ENCODE peak calls at places on chromosomes 13 and 19, in five cellular contexts. V is uterus; Y is CD4-positive, alpha-beta T cell; B is breast epithelium; A is tibial nerve. O is an unnamed sample. For H3K9me3, the result is how much of the 10 kb centered on the place peaks cover.

GRCh38 chr13:110597041-110597689 is 18.2 kb upstream of the NAXD start:
- DNase-seq in B (no peak), Y (no peak), V (no peak), A (no peak), O (no peak)

GRCh38 chr19:44677019-44677809 is 5.9 kb downstream of the CEACAM19 start:
- DNase-seq in Y (no peak), B (no peak), V (no peak), A (no peak), O (no peak)

GRCh38 chr19:17220207-17220758 is 5.1 kb downstream of the USE1 start:
- DNase-seq in V (peak), Y (no peak), B (no peak), A (no peak), O (no peak)

GRCh38 chr13:40776681-40777165 is 5.7 kb upstream of the MRPS31 start:
- DNase-seq in V (no peak), A (no peak), Y (peak), B (no peak), O (peak)

GRCh38 chr13:44199627-44200207 is 173.9 kb upstream of the SERP2 start:
- DNase-seq in A (no peak), B (no peak), V (no peak), Y (no peak), O (no peak)

GRCh38 chr13:109479991-109480696 is 306.2 kb downstream of the IRS2 start:
- DNase-seq in B (no peak), A (no peak), Y (no peak), V (no peak), O (no peak)

GRCh38 chr13:63625869-63626268 is 2210.2 kb upstream of the PCDH20 start:
- DNase-seq in A (no peak), B (no peak), V (no peak), Y (no peak), O (no peak)

GRCh38 chr19:6062274-6062673 is 48.0 kb downstream of the RFX2 start:
- DNase-seq in B (peak), Y (no peak), V (peak), A (no peak), O (peak)

GRCh38 chr13:44035400-44035799 is 155.7 kb downstream of the LACC1 start:
- DNase-seq in V (no peak), A (no peak), Y (no peak), B (no peak), O (no peak)

GRCh38 chr19:2294377-2295335 is 12.7 kb upstream of the PEAK3 start:
- DNase-seq in V (peak), A (no peak), Y (no peak), B (no peak), O (no peak)

GRCh38 chr19:45087531-45087930 is 5.4 kb upstream of the PPP1R37 start:
- DNase-seq in B (no peak), A (no peak), Y (peak), V (no peak), O (no peak)

GRCh38 chr13:94829201-94829600 is 116.9 kb upstream of the SOX21 start:
- DNase-seq in V (no peak), Y (no peak), B (no peak), A (no peak), O (no peak)

GRCh38 chr19:17379221-17379631 is 2.1 kb upstream of the PLVAP start:
- DNase-seq in A (no peak), B (no peak), V (no peak), Y (no peak), O (no peak)

GRCh38 chr19:31066385-31066784 is 282.9 kb downstream of the TSHZ3 start:
- DNase-seq in Y (no peak), V (no peak), B (no peak), A (peak), O (no peak)

GRCh38 chr19:38361633-38362075 is 12.7 kb upstream of the PSMD8 start:
- DNase-seq in V (peak), Y (peak), A (peak), B (peak), O (peak)

GRCh38 chr13:51925865-51926527 is 64.2 kb downstream of the CCDC70 start:
- DNase-seq in V (no peak), B (no peak), A (no peak), Y (no peak), O (no peak)

GRCh38 chr19:2166741-2167738 is 3.3 kb downstream of the DOT1L start:
- DNase-seq in B (peak), V (peak), A (peak), Y (no peak), O (no peak)

DNA sequence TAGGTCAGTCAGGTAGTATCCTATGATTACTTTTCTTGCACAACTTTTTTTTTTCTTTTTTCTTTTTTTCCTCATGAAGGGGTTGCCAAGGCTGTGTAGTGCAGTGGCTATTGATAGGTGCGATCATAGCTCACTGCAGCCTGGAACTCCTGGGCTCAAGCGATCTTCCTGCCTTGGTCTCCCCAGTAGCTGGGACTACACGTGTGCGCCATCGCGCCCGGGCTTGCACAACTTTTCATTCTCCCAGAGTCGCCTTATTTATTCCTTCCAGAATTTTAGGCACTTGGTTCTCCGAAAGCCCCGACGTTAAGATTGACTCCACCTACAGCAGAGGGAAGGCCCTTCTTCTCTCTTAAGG is 867 bp upstream of the ZNF613 start:
- DNase-seq in Y (no peak), V (no peak), B (no peak), A (no peak), O (no peak)
- H3K9me3 ChIP-seq in Y (under half), V (under half), B (under half), A (under half), O (under half)

GRCh38 chr19:4533334-4533733 is 1.7 kb downstream of the PLIN5 start:
- DNase-seq in B (no peak), V (no peak), A (no peak), Y (no peak), O (no peak)
- H3K9me3 ChIP-seq in B (under half), V (under half), A (under half), Y (under half), O (under half)

DNA sequence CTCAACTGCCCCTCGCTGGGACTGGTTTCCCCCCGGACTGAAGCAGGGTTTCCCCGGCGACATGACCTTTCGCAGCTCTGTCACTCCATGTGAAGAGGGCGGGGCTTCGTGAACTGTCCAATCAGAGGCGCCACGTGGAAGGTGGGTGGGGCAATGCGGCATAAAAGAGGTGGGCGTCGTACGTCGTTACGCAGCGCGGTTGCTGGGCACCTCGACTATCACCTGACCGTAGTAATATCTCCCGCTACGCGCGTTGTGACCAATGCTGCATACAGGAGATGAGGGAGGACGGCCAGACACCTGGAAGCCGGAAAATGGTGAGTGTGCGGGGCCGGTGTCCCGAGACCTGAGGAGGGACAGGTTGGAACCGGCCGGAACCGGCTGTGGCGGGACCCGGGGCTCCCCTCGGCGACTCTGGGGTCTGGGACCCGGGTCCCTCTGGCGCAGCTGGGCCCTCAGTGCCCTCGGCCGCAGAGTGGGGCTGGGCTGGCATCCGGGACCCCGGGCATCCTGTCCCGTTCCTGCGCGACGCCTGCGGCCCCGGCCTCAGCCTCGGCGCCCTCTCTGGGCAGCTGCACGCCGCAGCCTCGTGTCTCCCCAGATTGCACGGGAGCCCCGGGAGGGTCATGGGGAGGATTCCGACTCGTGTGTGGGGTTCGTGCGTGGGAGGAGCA is 32.1 kb downstream of the ZNF136 start:
- DNase-seq in A (peak), Y (peak), B (peak), V (peak), O (peak)
- H3K9me3 ChIP-seq in A (under half), Y (half or more), B (half or more), V (under half), O (under half)

DNA sequence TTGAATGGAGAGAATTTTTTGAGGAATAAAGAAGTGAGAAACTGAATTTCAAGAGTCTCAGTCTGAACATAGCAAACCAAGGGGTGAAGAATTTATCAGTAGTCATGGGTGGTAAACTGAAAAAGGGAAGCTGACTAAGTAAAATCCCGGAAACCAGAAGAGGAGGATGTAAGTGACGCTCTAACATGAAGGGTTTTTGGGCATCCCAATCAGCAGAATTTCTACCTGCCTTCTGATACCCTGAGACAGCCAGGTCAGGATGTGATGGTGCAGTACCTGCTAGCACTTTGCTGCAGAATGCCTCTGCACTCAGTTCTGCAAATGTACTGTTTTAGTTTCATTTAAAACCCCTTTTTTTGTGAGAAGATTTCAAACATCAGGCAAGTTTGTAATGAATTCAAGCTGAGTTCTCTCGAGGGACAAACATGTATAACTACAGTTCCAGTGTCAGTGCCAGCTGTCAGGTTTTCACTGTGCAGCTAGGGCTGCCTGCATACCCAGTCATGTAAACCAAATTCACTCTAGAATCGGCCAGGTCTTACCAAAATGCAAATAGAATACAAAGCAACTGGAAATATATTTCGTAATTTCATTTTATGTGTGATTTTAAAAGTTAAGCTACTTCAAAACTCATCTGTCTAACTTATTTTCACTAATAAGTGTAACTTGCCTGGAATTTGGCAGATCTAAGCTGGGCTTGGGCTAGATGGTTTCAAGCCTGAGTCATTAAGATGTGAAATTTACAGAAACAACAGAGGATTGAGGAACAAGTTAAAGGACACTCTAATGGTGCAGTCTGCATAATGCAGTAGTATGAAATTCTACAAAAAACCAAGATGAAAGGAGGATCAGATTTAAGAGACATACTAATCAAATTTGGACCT is 13.8 kb downstream of the METTL21C start:
- DNase-seq in V (no peak), Y (no peak), B (no peak), A (no peak), O (no peak)
- H3K9me3 ChIP-seq in V (under half), Y (under half), B (under half), A (under half), O (under half)

DNA sequence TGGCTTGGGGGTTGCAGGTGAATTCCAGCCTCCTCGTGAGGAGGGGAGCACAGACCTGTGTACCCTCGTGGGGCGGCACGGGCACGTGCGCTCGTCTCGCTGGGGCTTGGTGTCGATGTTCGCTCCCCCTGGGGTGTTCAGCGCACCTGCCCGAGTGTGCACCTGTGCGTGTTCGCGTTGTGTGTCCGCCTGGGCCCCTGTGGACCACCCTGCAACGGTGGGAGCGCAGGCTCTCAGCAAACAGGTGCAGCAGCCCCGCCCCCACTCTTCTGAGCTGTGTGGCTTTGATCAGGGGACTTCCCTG is 453 bp downstream of the SMIM17 start:
- DNase-seq in V (no peak), B (no peak), A (no peak), Y (no peak), O (no peak)
- H3K9me3 ChIP-seq in V (under half), B (under half), A (under half), Y (half or more), O (under half)

O was measured in T-helper 17 cell.